ENCODE peak calls at places on chromosomes 12 and 14, in six cellular contexts. J, A, N, F, W and Z are unnamed samples.

GRCh38 chr12:12774791-12775190 is 10.7 kb upstream of the APOLD1 start:
- DNase-seq in J (no peak), A (no peak), N (no peak), F (no peak), W (no peak), Z (no peak)

GRCh38 chr12:69620921-69621320 is 10.2 kb upstream of the LRRC10 start:
- DNase-seq in J (no peak), A (no peak), N (no peak), F (no peak), W (no peak), Z (no peak)

GRCh38 chr14:89564291-89564957 is 147.4 kb upstream of the FOXN3 start:
- DNase-seq in J (peak), A (no peak), N (no peak), F (no peak), W (peak), Z (no peak)

GRCh38 chr14:70166530-70167203 is 22.1 kb downstream of the SLC8A3 start:
- DNase-seq in J (no peak), A (no peak), N (no peak), F (no peak), W (no peak), Z (no peak)

GRCh38 chr12:19506497-19506896 is 67.2 kb downstream of the AEBP2 start:
- DNase-seq in J (no peak), A (no peak), N (no peak), F (no peak), W (peak), Z (no peak)

GRCh38 chr12:50786498-50787231 is 22.8 kb downstream of the ATF1 start:
- DNase-seq in J (peak), A (no peak), N (peak), F (no peak), W (peak), Z (peak)

GRCh38 chr12:31832740-31833540 is 104.1 kb upstream of the AMN1 start:
- DNase-seq in J (no peak), A (peak), N (no peak), F (peak), W (no peak), Z (no peak)

GRCh38 chr12:46342562-46343033 is 30.0 kb downstream of the SLC38A2 start:
- DNase-seq in J (peak), A (peak), N (peak), F (no peak), W (peak), Z (no peak)

GRCh38 chr14:101153691-101154090 is 250.2 kb upstream of the RTL1 start:
- DNase-seq in J (no peak), A (no peak), N (no peak), F (no peak), W (no peak), Z (no peak)

GRCh38 chr14:35351897-35352273 is 52.7 kb downstream of the NFKBIA start:
- DNase-seq in J (no peak), A (no peak), N (no peak), F (no peak), W (no peak), Z (no peak)

GRCh38 chr12:105352049-105352448 is 21.6 kb downstream of the C12orf75 start:
- DNase-seq in J (no peak), A (no peak), N (no peak), F (peak), W (no peak), Z (no peak)

GRCh38 chr12:2322554-2323120 is 269.9 kb downstream of the CACNA1C start:
- DNase-seq in J (no peak), A (no peak), N (no peak), F (no peak), W (no peak), Z (no peak)

GRCh38 chr14:76456200-76456599 is 80.3 kb downstream of the ESRRB start:
- DNase-seq in J (peak), A (no peak), N (peak), F (peak), W (no peak), Z (peak)

GRCh38 chr14:50233335-50234250 is 2.2 kb upstream of the SOS2 start:
- DNase-seq in J (no peak), A (no peak), N (no peak), F (no peak), W (no peak), Z (no peak)

GRCh38 chr12:20450591-20450990 is 82.3 kb downstream of the PDE3A start:
- DNase-seq in J (no peak), A (no peak), N (no peak), F (no peak), W (peak), Z (no peak)

GRCh38 chr12:73187765-73188164 is 915.6 kb downstream of the TRHDE start:
- DNase-seq in J (no peak), A (no peak), N (no peak), F (no peak), W (no peak), Z (no peak)

GRCh38 chr14:96104469-96105057 is 65.4 kb downstream of the C14orf132 start:
- DNase-seq in J (peak), A (no peak), N (peak), F (no peak), W (peak), Z (peak)

GRCh38 chr14:99677231-99677891 is 6.7 kb upstream of the CYP46A1 start:
- DNase-seq in J (peak), A (no peak), N (no peak), F (no peak), W (peak), Z (peak)

GRCh38 chr14:54500744-54501143 is 9.0 kb upstream of the CGRRF1 start:
- DNase-seq in J (no peak), A (no peak), N (no peak), F (no peak), W (no peak), Z (no peak)
- H3K4me3 ChIP-seq in J (no peak), A (no peak), N (no peak), F (no peak), W (no peak), Z (no peak)

DNA sequence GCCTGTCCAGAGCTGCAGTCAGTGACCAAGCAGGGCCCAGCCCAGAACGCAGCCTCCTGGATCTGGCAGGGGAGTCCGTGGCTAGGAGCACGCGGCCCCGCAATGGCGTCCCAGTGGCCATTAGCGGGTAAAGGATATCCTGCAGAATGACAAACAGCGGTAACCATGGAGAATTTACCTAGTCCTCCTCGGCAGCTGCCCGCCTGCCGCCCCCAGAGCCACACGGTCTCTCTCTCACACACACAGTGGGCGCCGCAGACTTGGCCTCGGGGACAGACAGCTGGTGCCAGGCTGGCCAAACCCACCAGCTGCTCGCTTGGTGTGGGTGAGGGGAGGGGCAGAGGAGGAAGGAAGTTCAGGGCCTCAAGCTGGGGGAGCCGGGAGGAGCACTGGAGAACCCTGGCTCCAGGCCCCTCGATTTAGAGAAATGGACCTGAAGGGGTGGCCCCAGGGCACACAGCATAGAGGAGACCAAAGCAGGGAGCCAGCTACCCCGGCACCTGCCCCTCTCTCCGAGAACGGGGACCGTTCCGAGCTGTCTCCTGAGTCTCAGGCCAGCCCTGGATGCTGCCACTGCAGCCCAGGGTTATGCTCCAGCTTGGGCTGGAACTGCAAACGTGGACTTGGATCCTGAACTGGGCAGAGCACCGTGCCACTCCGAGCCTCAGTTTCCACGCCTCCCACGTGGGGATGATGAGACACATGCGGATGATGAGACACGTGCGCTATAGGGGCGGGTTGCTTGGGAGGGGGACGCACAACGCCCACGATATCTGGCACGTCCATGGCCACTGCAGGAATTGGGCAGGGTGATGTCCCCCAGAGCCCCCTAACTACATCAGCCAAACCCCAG is 3.4 kb downstream of the CDK2AP1 start:
- DNase-seq in J (no peak), A (no peak), N (no peak), F (no peak), W (peak), Z (no peak)
- H3K4me3 ChIP-seq in J (no peak), A (no peak), N (no peak), F (no peak), W (no peak), Z (no peak)

GRCh38 chr14:75049731-75050201 is 1.5 kb downstream of the MLH3 start:
- DNase-seq in J (peak), A (no peak), N (no peak), F (no peak), W (no peak), Z (no peak)
- H3K4me3 ChIP-seq in J (peak), A (no peak), N (no peak), F (no peak), W (no peak), Z (no peak)

DNA sequence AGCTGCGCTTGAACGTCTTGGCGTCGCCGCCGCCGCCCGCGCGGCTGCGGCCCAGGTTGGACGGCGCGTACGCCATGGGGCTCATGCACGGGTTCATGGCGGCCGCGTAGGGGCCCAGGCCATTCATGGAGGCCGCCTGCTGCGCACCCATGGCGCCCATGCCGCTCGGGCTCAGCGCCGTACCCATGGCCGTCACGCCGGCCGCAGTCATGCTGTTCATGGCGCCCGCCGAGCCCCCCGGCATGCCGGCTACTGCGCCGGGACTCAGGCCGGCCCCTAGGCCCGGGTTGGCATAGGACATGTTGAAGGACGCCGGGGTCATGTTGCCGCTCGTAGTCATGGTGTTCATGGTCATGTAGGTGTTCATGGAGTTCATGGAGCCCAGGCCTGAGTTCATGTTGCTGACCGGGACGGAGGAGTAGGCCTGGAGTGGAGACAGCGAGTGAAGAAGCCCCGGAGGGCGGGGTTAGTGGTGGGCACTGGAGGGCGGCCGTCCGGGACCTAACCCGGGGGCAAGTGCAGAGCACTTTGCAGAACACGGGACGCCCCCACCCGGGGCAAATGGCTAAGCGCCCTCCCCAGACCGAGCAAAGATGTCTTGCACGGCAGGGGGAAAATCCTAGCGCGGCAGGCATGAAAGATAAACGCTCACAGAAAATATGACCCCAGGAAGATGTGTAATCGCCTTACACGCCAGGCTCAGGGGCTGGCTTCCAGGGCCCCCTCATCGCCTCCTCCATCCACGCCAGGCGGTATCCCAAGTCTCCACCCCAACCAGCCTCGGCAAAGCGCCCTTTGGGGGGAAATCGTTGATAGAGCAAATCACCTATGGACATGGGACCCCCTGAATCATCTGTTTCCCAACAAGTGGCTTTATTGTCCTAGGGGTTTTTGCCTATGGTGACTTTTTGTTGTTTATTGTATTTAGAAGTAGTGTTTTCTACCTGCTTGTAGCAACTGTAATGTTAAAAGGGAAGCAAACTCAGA is 2.5 kb downstream of the FOXA1 start:
- DNase-seq in J (no peak), A (no peak), N (peak), F (no peak), W (no peak), Z (no peak)
- H3K4me3 ChIP-seq in J (no peak), A (no peak), N (peak), F (no peak), W (no peak), Z (no peak)